ENCODE peak calls at places on chromosomes 3 and 15, in six cellular contexts. B is tibial artery, L is Peyer's patch, I is adrenal gland, F is IMR-90, W is RWPE2. K is an unnamed sample.

GRCh38 chr3:4234894-4235293 is 68.3 kb upstream of the SETMAR start:
- DNase-seq in B (no peak), L (no peak), I (no peak), F (no peak), W (no peak), K (no peak)

GRCh38 chr15:66043264-66043663 is 174.0 kb downstream of the RAB11A start:
- DNase-seq in B (no peak), L (no peak), I (no peak), F (no peak), W (no peak), K (no peak)

GRCh38 chr3:174618368-174618767 is 240.8 kb upstream of the NAALADL2 start:
- DNase-seq in B (no peak), L (no peak), I (no peak), F (no peak), W (no peak), K (no peak)

GRCh38 chr15:45424429-45424828 is 46.1 kb upstream of the GATM start:
- DNase-seq in B (no peak), L (no peak), I (no peak), F (no peak), W (peak), K (no peak)

GRCh38 chr3:63400259-63400860 is 122.3 kb downstream of the SYNPR start:
- DNase-seq in B (no peak), L (no peak), I (peak), F (no peak), W (no peak), K (no peak)

GRCh38 chr15:67548862-67549651 is 6.6 kb downstream of the MAP2K5 start:
- DNase-seq in B (no peak), L (no peak), I (no peak), F (no peak), W (no peak), K (no peak)

GRCh38 chr15:65413760-65414144 is 9.0 kb downstream of the IGDCC4 start:
- DNase-seq in B (no peak), L (no peak), I (no peak), F (no peak), W (no peak), K (no peak)

GRCh38 chr15:66865622-66866611 is 163.9 kb downstream of the SMAD6 start:
- DNase-seq in B (peak), L (no peak), I (no peak), F (no peak), W (peak), K (no peak)

GRCh38 chr15:37135225-37135624 is 34.9 kb upstream of the MEIS2 start:
- DNase-seq in B (no peak), L (no peak), I (no peak), F (no peak), W (no peak), K (no peak)

GRCh38 chr3:50607271-50608091 is 4.1 kb downstream of the CISH start:
- DNase-seq in B (no peak), L (no peak), I (no peak), F (no peak), W (no peak), K (no peak)

GRCh38 chr3:127157181-127157828 is 35.6 kb upstream of the PRR23E start:
- DNase-seq in B (peak), L (peak), I (no peak), F (no peak), W (no peak), K (peak)

GRCh38 chr3:3629911-3630310 is 169.3 kb upstream of the LRRN1 start:
- DNase-seq in B (no peak), L (no peak), I (no peak), F (peak), W (no peak), K (no peak)

GRCh38 chr3:57397175-57398026 is 104.9 kb upstream of the ASB14 start:
- DNase-seq in B (no peak), L (peak), I (peak), F (peak), W (no peak), K (no peak)

GRCh38 chr3:150146891-150147761 is 176.4 kb upstream of the PFN2 start:
- DNase-seq in B (no peak), L (no peak), I (no peak), F (peak), W (peak), K (no peak)

GRCh38 chr15:83053151-83053550 is 13.9 kb downstream of the BTBD1 start:
- DNase-seq in B (no peak), L (no peak), I (no peak), F (peak), W (no peak), K (no peak)

GRCh38 chr15:22949074-22949547 is 31.1 kb downstream of the CYFIP1 start:
- DNase-seq in B (peak), L (no peak), I (no peak), F (peak), W (peak), K (no peak)

DNA sequence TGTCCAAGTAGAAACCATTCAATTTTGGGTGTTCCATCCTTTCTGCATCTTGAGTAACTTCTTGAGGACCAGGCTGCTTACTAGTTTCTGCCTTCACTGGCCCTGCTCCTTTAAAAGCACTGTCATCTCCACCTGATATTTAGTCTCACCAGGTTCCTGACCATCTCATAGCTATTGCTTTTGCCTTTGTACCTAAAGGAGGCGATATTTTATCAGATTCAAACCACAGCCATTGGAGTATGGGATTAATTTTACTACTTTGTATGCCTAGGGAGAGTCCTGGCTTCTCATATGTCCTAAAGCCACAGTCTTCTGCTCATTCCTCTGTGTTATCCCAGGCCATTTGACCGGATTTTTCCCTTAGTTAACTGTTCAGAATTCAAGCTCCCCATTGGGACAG is 51.8 kb upstream of the RFX7 start:
- DNase-seq in B (no peak), L (no peak), I (no peak), F (no peak), W (no peak), K (no peak)
- TF ChIP-seq CTCF in B (no peak), L (no peak), I (no peak), F (no peak), W (peak), K (no peak)

GRCh38 chr3:15453991-15454625 is 26.7 kb downstream of the EAF1 start:
- DNase-seq in B (peak), L (no peak), I (no peak), F (no peak), W (no peak), K (no peak)
- H3K4me3 ChIP-seq in B (no peak), L (no peak), I (no peak), F (no peak), W (no peak), K (no peak)

GRCh38 chr3:76061654-76062053 is 276.3 kb upstream of the ZNF717 start:
- DNase-seq in B (no peak), L (no peak), I (no peak), F (no peak), W (no peak), K (no peak)

GRCh38 chr3:76065975-76066374 is 280.6 kb upstream of the ZNF717 start:
- DNase-seq in B (no peak), L (no peak), I (no peak), F (peak), W (no peak), K (no peak)

GRCh38 chr3:76063811-76064210 is 278.5 kb upstream of the ZNF717 start:
- DNase-seq in B (no peak), L (no peak), I (no peak), F (no peak), W (no peak), K (no peak)

DNA sequence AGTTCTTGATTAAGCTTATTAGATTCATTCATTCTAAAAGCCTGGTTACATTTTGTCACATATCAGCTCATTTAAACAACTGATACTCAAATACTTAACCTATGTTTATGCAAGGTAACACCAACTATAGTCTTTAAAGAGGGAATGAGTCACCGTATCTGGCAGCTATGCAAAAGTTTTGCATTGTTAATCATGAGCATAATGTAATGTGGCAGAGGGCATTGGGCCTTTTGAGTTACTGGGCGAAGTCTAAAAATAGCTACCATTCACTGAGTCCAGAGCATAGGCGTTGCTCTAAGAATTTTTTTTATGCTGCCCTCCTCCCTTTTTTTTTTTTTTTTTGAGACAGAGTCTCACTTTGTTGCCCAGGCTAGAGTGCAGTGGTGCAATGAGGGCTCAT is 277.7 kb upstream of the ZNF717 start:
- DNase-seq in B (no peak), L (no peak), I (no peak), F (peak), W (peak), K (no peak)
- H3K27ac ChIP-seq in B (no peak), L (no peak), I (no peak), F (no peak), W (no peak), K (no peak)

GRCh38 chr3:11508346-11509174 is 135.2 kb downstream of the VGLL4 start:
- DNase-seq in B (no peak), L (no peak), I (no peak), F (no peak), W (no peak), K (no peak)

GRCh38 chr3:11510001-11510760 is 133.5 kb downstream of the VGLL4 start:
- DNase-seq in B (peak), L (no peak), I (no peak), F (no peak), W (no peak), K (no peak)

GRCh38 chr3:11507719-11508118 is 136.0 kb downstream of the VGLL4 start:
- DNase-seq in B (no peak), L (no peak), I (no peak), F (peak), W (no peak), K (no peak)

GRCh38 chr3:11513817-11514135 is 129.9 kb downstream of the VGLL4 start:
- DNase-seq in B (no peak), L (no peak), I (no peak), F (no peak), W (no peak), K (no peak)

DNA sequence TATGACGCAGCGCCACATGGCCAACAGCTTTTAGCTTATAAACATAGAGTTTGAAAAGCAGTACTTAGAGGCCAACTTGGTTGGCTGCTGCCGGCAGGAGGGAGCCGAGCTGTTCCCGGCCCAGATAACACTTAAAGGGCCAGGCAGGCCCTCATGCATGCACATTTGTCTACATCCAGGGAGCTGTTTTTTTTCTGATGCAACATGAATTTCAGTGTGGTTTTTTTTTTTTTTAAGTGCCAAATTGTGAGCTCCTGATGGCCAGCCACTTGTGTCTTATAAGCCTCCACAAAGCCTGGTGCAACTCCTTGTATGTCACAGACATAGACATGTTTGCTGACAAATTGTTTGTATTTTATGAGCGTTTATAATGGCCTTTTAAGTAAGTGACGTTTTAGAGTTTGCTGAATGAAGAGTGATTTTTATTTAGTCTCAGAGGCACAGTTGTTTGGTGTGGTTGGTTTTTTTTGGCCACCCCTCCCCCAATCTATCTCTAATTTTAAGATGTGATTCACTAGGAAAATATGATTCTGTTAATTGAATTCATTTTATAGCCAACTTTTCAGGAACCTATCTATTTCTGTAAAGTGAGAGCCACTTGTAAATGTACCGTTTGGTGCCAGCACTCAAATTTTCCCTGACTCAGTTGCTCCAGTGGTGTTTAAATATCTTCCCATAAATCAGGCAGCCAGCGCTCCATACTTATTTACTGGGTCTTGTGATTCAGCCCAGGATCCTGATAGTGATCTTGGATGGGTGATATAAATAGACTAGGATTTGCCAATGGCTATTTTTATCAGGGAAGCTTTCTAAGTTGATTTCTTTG is 134.3 kb downstream of the VGLL4 start:
- DNase-seq in B (peak), L (no peak), I (peak), F (peak), W (no peak), K (peak)
- TF ChIP-seq CTCF in B (peak), L (no peak), I (peak), F (no peak), W (no peak), K (no peak)

GRCh38 chr3:181862502-181862901 is 150.8 kb downstream of the SOX2 start:
- DNase-seq in B (no peak), L (no peak), I (no peak), F (no peak), W (no peak), K (no peak)
- H3K4me3 ChIP-seq in B (no peak), L (no peak), I (no peak), F (no peak), W (no peak), K (no peak)

DNA sequence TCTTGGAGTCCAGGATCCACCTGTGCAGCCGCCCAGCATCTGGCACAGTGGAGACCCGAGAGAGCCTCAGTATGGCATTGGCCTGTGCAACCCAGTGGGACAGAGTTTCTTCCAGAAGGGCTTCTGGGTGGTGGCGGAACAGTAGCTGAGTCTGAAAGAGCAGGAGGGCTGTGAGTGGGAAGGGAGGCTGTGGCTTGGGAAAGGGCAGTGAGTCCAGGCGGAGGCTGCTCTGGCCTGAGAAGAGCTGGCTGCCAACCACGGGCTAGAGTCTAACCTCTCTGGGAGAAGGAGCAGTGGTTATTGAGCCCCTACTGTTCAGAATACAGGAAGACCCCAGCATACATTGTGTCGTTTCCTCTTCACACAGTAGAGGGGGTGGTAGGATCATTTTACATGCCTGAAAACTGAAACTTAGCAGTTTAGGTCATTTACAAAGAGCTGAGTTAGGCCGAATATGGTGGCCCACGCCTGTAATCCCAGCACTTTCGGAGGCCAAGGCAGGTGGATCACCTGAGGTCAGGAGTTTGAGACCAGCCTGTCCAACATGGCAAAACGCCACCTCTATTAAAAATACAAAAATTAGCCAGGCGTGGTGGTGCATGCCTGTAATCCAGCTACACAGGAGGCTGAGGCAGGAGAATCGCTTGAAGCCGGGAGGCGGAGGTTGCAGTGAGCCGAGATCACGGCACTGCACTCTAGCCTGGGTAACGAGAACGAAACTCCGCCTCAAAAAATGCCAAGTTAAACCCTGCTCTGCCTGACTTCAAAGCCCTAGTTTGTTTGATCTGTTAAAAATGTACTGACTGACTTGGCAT is 3.2 kb downstream of the AEN start:
- DNase-seq in B (no peak), L (no peak), I (no peak), F (peak), W (no peak), K (peak)
- H3K27ac ChIP-seq in B (no peak), L (peak), I (no peak), F (peak), W (peak), K (peak)

DNA sequence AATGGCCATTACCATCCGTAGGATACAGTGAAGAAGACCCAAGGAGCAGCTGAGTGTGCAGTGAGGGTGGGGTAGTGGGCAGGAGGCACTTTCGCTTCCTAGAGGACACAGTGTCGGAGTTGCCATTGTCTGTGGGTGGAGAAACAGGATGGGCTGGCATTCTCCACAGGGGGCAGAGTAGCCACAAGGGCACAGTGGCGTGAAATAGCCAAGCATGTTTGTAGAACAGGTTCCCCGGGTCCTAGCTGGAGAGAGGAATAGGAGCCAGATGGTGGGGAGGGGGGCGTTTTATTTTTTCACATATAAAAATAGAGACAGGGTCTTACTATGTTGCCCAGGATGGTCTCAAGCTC is 3.5 kb downstream of the SLC6A6 start:
- DNase-seq in B (no peak), L (no peak), I (peak), F (no peak), W (no peak), K (no peak)
- TF ChIP-seq CTCF in B (no peak), L (no peak), I (peak), F (no peak), W (no peak), K (no peak)

DNA sequence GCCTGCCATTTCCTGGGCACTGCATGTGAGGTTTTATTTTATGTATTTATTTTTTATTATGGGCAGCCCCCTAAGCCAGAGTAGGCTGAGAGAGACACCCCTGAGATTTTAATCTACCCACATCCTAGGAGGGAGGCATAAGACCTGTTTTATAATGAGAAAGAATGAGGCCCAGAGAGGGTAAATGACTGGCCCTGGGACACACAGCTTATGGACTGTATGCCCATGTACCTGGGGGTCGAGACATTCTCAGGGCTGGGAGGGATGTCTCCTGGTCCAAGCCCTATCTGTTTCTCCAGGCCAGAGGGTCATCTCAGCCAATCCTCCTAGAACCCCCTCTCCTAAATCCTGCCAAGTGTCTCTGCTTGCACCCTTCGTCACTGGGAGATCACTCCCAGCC is 6.1 kb downstream of the PLXND1 start:
- DNase-seq in B (no peak), L (no peak), I (no peak), F (no peak), W (no peak), K (no peak)
- H3K4me3 ChIP-seq in B (no peak), L (no peak), I (no peak), F (no peak), W (no peak), K (no peak)

K was measured in upper lobe of right lung.